ENCODE peak calls at places on chromosomes 3 and 15, in six cellular contexts. One of them, this sample, is unnamed.

GRCh38 chr15:47715856-47716445 is 1.4 kb upstream of the SEMA6D start:
- DNase-seq in H1: no peak
- DNase-seq in GM12891: no peak
- DNase-seq in K562: no peak
- DNase-seq in HepG2: no peak
- DNase-seq in GM12878: no peak
- DNase-seq in this sample: no peak

GRCh38 chr3:66738625-66739330 is 238.0 kb upstream of the LRIG1 start:
- DNase-seq in H1: no peak
- DNase-seq in GM12891: no peak
- DNase-seq in K562: no peak
- DNase-seq in HepG2: no peak
- DNase-seq in GM12878: no peak
- DNase-seq in this sample: no peak

GRCh38 chr3:83011471-83011870 is 1250.0 kb upstream of the GBE1 start:
- DNase-seq in H1: no peak
- DNase-seq in GM12891: no peak
- DNase-seq in K562: no peak
- DNase-seq in HepG2: no peak
- DNase-seq in GM12878: no peak
- DNase-seq in this sample: no peak

GRCh38 chr3:167716920-167717319 is 17.8 kb downstream of the PDCD10 start:
- DNase-seq in H1: no peak
- DNase-seq in GM12891: no peak
- DNase-seq in K562: no peak
- DNase-seq in HepG2: peak
- DNase-seq in GM12878: no peak
- DNase-seq in this sample: no peak

GRCh38 chr3:74862501-74862900 is 248.0 kb upstream of the CNTN3 start:
- DNase-seq in H1: no peak
- DNase-seq in GM12891: no peak
- DNase-seq in K562: no peak
- DNase-seq in HepG2: no peak
- DNase-seq in GM12878: no peak
- DNase-seq in this sample: no peak

GRCh38 chr15:31447893-31448634 is 121.4 kb downstream of the KLF13 start:
- DNase-seq in H1: peak
- DNase-seq in GM12891: no peak
- DNase-seq in K562: no peak
- DNase-seq in HepG2: no peak
- DNase-seq in GM12878: no peak
- DNase-seq in this sample: no peak

GRCh38 chr3:51099794-51100542 is 285.1 kb upstream of the MANF start:
- DNase-seq in H1: peak
- DNase-seq in GM12891: no peak
- DNase-seq in K562: peak
- DNase-seq in HepG2: peak
- DNase-seq in GM12878: no peak
- DNase-seq in this sample: no peak

GRCh38 chr3:196639517-196640500 is at the start of gene NRROS:
- DNase-seq in H1: peak
- DNase-seq in GM12891: peak
- DNase-seq in K562: peak
- DNase-seq in HepG2: no peak
- DNase-seq in GM12878: no peak
- DNase-seq in this sample: peak

GRCh38 chr3:26731843-26732242 is 109.3 kb downstream of the LRRC3B start:
- DNase-seq in H1: no peak
- DNase-seq in GM12891: no peak
- DNase-seq in K562: no peak
- DNase-seq in HepG2: no peak
- DNase-seq in GM12878: no peak
- DNase-seq in this sample: no peak

GRCh38 chr3:85842081-85842480 is 883.3 kb downstream of the CADM2 start:
- DNase-seq in H1: no peak
- DNase-seq in GM12891: no peak
- DNase-seq in K562: no peak
- DNase-seq in HepG2: no peak
- DNase-seq in GM12878: no peak
- DNase-seq in this sample: no peak

GRCh38 chr15:60318236-60318867 is 79.4 kb downstream of the ANXA2 start:
- DNase-seq in H1: no peak
- DNase-seq in GM12891: no peak
- DNase-seq in K562: no peak
- DNase-seq in HepG2: no peak
- DNase-seq in GM12878: no peak
- DNase-seq in this sample: no peak

GRCh38 chr3:70615286-70615685 is 302.8 kb upstream of the MDFIC2 start:
- DNase-seq in H1: peak
- DNase-seq in GM12891: no peak
- DNase-seq in K562: no peak
- DNase-seq in HepG2: no peak
- DNase-seq in GM12878: no peak
- DNase-seq in this sample: no peak

GRCh38 chr3:124860599-124860998 is 26.6 kb downstream of the ITGB5 start:
- DNase-seq in H1: no peak
- DNase-seq in GM12891: no peak
- DNase-seq in K562: no peak
- DNase-seq in HepG2: peak
- DNase-seq in GM12878: no peak
- DNase-seq in this sample: no peak

GRCh38 chr15:27694506-27695077 is 404.5 kb downstream of the OCA2 start:
- DNase-seq in H1: no peak
- DNase-seq in GM12891: no peak
- DNase-seq in K562: no peak
- DNase-seq in HepG2: peak
- DNase-seq in GM12878: no peak
- DNase-seq in this sample: no peak

DNA sequence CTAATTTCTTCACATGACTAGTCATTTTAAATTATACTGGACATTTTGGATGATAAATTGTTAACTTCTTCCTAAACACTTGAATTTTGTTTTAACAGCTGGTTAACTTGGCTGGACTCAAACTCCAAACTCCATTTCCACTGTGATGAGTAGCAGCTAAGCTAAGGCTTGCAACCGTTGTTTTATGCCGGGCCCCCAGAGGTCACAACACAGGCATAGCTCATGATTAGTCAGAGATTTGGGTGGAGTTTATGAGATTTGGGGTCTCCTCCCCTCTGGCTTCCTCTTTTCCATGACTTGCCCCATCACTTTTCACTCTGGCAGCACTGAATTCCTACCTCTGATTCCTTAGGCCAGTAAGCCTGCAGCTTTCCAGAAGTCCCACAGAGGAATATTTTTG is 12.8 kb downstream of the THAP10 start:
- DNase-seq in H1: no peak
- DNase-seq in GM12891: no peak
- DNase-seq in K562: no peak
- DNase-seq in HepG2: no peak
- DNase-seq in GM12878: no peak
- DNase-seq in this sample: no peak
- TF ChIP-seq TAF1 in H1: no peak
- TF ChIP-seq TAF1 in GM12891: no peak
- TF ChIP-seq TAF1 in K562: no peak
- TF ChIP-seq TAF1 in HepG2: no peak
- TF ChIP-seq TAF1 in GM12878: no peak
- TF ChIP-seq TAF1 in this sample: no peak

GRCh38 chr3:30347679-30348216 is 258.7 kb upstream of the TGFBR2 start:
- DNase-seq in H1: no peak
- DNase-seq in GM12891: no peak
- DNase-seq in K562: no peak
- DNase-seq in HepG2: peak
- DNase-seq in GM12878: no peak
- DNase-seq in this sample: no peak
- TF ChIP-seq POLR2AphosphoS5 in H1: no peak
- TF ChIP-seq POLR2AphosphoS5 in GM12891: no peak
- TF ChIP-seq POLR2AphosphoS5 in K562: no peak
- TF ChIP-seq POLR2AphosphoS5 in HepG2: no peak
- TF ChIP-seq POLR2AphosphoS5 in GM12878: no peak
- TF ChIP-seq POLR2AphosphoS5 in this sample: no peak

GRCh38 chr3:53077476-53078220 is 31.8 kb upstream of the SFMBT1 start:
- DNase-seq in H1: no peak
- DNase-seq in GM12891: no peak
- DNase-seq in K562: no peak
- DNase-seq in HepG2: no peak
- DNase-seq in GM12878: no peak
- DNase-seq in this sample: no peak

GRCh38 chr3:53074366-53074696 is 28.5 kb upstream of the SFMBT1 start:
- DNase-seq in H1: no peak
- DNase-seq in GM12891: no peak
- DNase-seq in K562: no peak
- DNase-seq in HepG2: no peak
- DNase-seq in GM12878: no peak
- DNase-seq in this sample: no peak

GRCh38 chr3:53073553-53074365 is 27.9 kb upstream of the SFMBT1 start:
- DNase-seq in H1: no peak
- DNase-seq in GM12891: no peak
- DNase-seq in K562: no peak
- DNase-seq in HepG2: no peak
- DNase-seq in GM12878: no peak
- DNase-seq in this sample: no peak

GRCh38 chr3:53074761-53075742 is 29.2 kb upstream of the SFMBT1 start:
- DNase-seq in H1: no peak
- DNase-seq in GM12891: no peak
- DNase-seq in K562: no peak
- DNase-seq in HepG2: no peak
- DNase-seq in GM12878: no peak
- DNase-seq in this sample: no peak

GRCh38 chr3:53075743-53076140 is 29.9 kb upstream of the SFMBT1 start:
- DNase-seq in H1: no peak
- DNase-seq in GM12891: no peak
- DNase-seq in K562: no peak
- DNase-seq in HepG2: no peak
- DNase-seq in GM12878: no peak
- DNase-seq in this sample: no peak
- TF ChIP-seq POLR2A in H1: no peak
- TF ChIP-seq POLR2A in GM12891: no peak
- TF ChIP-seq POLR2A in K562: no peak
- TF ChIP-seq POLR2A in HepG2: no peak
- TF ChIP-seq POLR2A in GM12878: no peak
- TF ChIP-seq POLR2A in this sample: no peak

GRCh38 chr15:32849769-32850668 is 132.2 kb downstream of the GREM1 start:
- DNase-seq in H1: no peak
- DNase-seq in GM12891: no peak
- DNase-seq in K562: no peak
- DNase-seq in HepG2: no peak
- DNase-seq in GM12878: no peak
- DNase-seq in this sample: no peak
- TF ChIP-seq TAF1 in H1: no peak
- TF ChIP-seq TAF1 in GM12891: no peak
- TF ChIP-seq TAF1 in K562: no peak
- TF ChIP-seq TAF1 in HepG2: no peak
- TF ChIP-seq TAF1 in GM12878: no peak
- TF ChIP-seq TAF1 in this sample: no peak

GRCh38 chr3:25468866-25469319 is 40.8 kb downstream of the RARB start:
- DNase-seq in H1: no peak
- DNase-seq in GM12891: no peak
- DNase-seq in K562: no peak
- DNase-seq in HepG2: no peak
- DNase-seq in GM12878: no peak
- DNase-seq in this sample: no peak
- TF ChIP-seq POLR2AphosphoS5 in H1: no peak
- TF ChIP-seq POLR2AphosphoS5 in GM12891: no peak
- TF ChIP-seq POLR2AphosphoS5 in K562: no peak
- TF ChIP-seq POLR2AphosphoS5 in HepG2: no peak
- TF ChIP-seq POLR2AphosphoS5 in GM12878: no peak
- TF ChIP-seq POLR2AphosphoS5 in this sample: no peak

GRCh38 chr3:61561374-61562041 is at the start of gene PTPRG:
- DNase-seq in H1: peak
- DNase-seq in GM12891: peak
- DNase-seq in K562: no peak
- DNase-seq in HepG2: peak
- DNase-seq in GM12878: no peak
- DNase-seq in this sample: peak
- TF ChIP-seq POLR2A in H1: peak
- TF ChIP-seq POLR2A in GM12891: peak
- TF ChIP-seq POLR2A in K562: no peak
- TF ChIP-seq POLR2A in HepG2: peak
- TF ChIP-seq POLR2A in GM12878: no peak
- TF ChIP-seq POLR2A in this sample: peak

GRCh38 chr3:34175636-34176186 is 377.3 kb downstream of the PDCD6IP start:
- DNase-seq in H1: no peak
- DNase-seq in GM12891: no peak
- DNase-seq in K562: no peak
- DNase-seq in HepG2: no peak
- DNase-seq in GM12878: no peak
- DNase-seq in this sample: no peak

GRCh38 chr3:34180532-34180931 is 382.1 kb downstream of the PDCD6IP start:
- DNase-seq in H1: no peak
- DNase-seq in GM12891: no peak
- DNase-seq in K562: no peak
- DNase-seq in HepG2: no peak
- DNase-seq in GM12878: no peak
- DNase-seq in this sample: no peak

GRCh38 chr3:34174740-34175139 is 376.3 kb downstream of the PDCD6IP start:
- DNase-seq in H1: no peak
- DNase-seq in GM12891: no peak
- DNase-seq in K562: no peak
- DNase-seq in HepG2: no peak
- DNase-seq in GM12878: no peak
- DNase-seq in this sample: no peak

GRCh38 chr3:34176723-34177122 is 378.3 kb downstream of the PDCD6IP start:
- DNase-seq in H1: no peak
- DNase-seq in GM12891: no peak
- DNase-seq in K562: no peak
- DNase-seq in HepG2: no peak
- DNase-seq in GM12878: no peak
- DNase-seq in this sample: no peak

GRCh38 chr3:34178415-34178814 is 380.0 kb downstream of the PDCD6IP start:
- DNase-seq in H1: no peak
- DNase-seq in GM12891: no peak
- DNase-seq in K562: no peak
- DNase-seq in HepG2: no peak
- DNase-seq in GM12878: no peak
- DNase-seq in this sample: no peak
- TF ChIP-seq TAF1 in H1: no peak
- TF ChIP-seq TAF1 in GM12891: no peak
- TF ChIP-seq TAF1 in K562: no peak
- TF ChIP-seq TAF1 in HepG2: no peak
- TF ChIP-seq TAF1 in GM12878: no peak
- TF ChIP-seq TAF1 in this sample: no peak